ENCODE peak calls at places on chromosomes 12 and 14, in seven cellular contexts. I is heart left ventricle, B is stomach, L is uterus, D is HCT116, N is breast epithelium, P is testis. M is an unnamed sample.

GRCh38 chr14:99754141-99755067 is 38.8 kb upstream of the EML1 start:
- DNase-seq in I (no peak), B (no peak), L (no peak), D (no peak), N (no peak), P (no peak), M (no peak)

GRCh38 chr14:71049435-71050147 is 142.3 kb downstream of the PCNX1 start:
- DNase-seq in I (no peak), B (no peak), L (no peak), D (no peak), N (no peak), P (no peak), M (no peak)

GRCh38 chr12:52256165-52256935 is 18.1 kb upstream of the KRT86 start:
- DNase-seq in I (no peak), B (no peak), L (no peak), D (no peak), N (peak; percentile 46), P (no peak), M (no peak)

GRCh38 chr14:102768223-102769048 is 8.8 kb upstream of the TRAF3 start:
- DNase-seq in I (no peak), B (no peak), L (no peak), D (no peak), N (no peak), P (no peak), M (no peak)

GRCh38 chr12:122423258-122424165 is 1.0 kb upstream of the CLIP1 start:
- DNase-seq in I (no peak), B (no peak), L (no peak), D (peak; percentile 50), N (no peak), P (peak; percentile 22), M (no peak)

GRCh38 chr14:49975286-49975685 is 82.4 kb downstream of the ARF6 start:
- DNase-seq in I (no peak), B (no peak), L (no peak), D (peak; percentile 93), N (no peak), P (peak; percentile 69), M (no peak)

GRCh38 chr14:65069874-65070709 is 32.2 kb downstream of the MAX start:
- DNase-seq in I (no peak), B (peak; percentile 81), L (no peak), D (no peak), N (peak; percentile 62), P (no peak), M (peak; percentile 88)

GRCh38 chr14:55707365-55707804 is 127.4 kb downstream of the KTN1 start:
- DNase-seq in I (no peak), B (no peak), L (no peak), D (no peak), N (no peak), P (no peak), M (no peak)

GRCh38 chr12:27999521-27999920 is 27.0 kb upstream of the PTHLH start:
- DNase-seq in I (no peak), B (no peak), L (no peak), D (no peak), N (no peak), P (no peak), M (no peak)

GRCh38 chr14:50303744-50304471 is 8.1 kb downstream of the L2HGDH start:
- DNase-seq in I (peak; percentile 25), B (peak; percentile 73), L (no peak), D (no peak), N (no peak), P (no peak), M (peak; percentile 67)

GRCh38 chr12:48815281-48816110 is 2.8 kb upstream of the CACNB3 start:
- DNase-seq in I (peak; percentile 79), B (peak; percentile 84), L (peak; percentile 80), D (peak; percentile 49), N (peak; percentile 80), P (peak; percentile 86), M (peak; percentile 76)

GRCh38 chr12:13702401-13702800 is 279.0 kb downstream of the GRIN2B start:
- DNase-seq in I (no peak), B (no peak), L (no peak), D (no peak), N (no peak), P (no peak), M (no peak)

GRCh38 chr14:22994762-22995275 is 12.5 kb upstream of the AJUBA start:
- DNase-seq in I (no peak), B (no peak), L (no peak), D (no peak), N (no peak), P (peak; percentile 66), M (no peak)

GRCh38 chr12:113096675-113097461 is 38.7 kb downstream of the RASAL1 start:
- DNase-seq in I (no peak), B (no peak), L (no peak), D (no peak), N (no peak), P (no peak), M (no peak)

GRCh38 chr14:51865953-51866747 is 5.7 kb downstream of the GNG2 start:
- DNase-seq in I (no peak), B (no peak), L (no peak), D (no peak), N (no peak), P (no peak), M (no peak)

DNA sequence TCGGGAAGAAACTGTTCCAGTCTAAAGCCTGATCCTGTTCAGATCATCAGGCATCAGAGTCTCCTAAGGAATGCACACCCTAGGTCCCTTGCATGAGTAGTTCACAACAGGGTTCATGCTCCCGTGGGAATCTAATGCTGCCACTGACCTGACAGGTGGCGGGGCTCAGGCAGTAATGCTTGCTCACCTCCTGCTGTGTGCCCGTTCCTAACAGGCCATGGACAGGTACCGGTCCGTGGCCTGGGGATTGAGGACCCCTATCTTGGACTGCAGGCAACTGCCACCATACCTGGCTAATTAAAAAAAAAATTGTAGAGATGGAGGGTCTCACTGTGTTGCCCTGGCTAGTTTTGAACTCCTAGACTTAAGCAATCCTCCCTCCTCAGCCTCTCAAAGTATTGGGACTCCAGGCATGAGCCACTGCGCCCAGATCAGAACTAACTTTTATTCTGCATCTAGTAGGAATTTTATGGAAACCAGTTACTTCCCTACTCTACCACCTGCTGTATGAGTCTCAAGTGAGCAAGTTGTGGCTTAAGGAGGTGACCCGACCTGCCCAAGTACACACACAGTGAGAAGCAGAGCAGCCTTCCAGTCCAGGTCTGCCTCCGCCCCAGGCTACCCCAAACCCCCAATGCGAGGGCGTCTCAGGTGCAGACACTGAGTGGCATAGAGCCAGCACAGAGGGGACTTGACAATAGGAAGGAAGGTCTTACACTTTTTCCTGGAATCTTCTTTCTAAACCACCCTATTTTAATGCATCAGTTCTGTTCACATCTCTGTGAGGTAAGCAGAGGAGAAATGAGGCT is 2.5 kb upstream of the PAPLN start:
- DNase-seq in I (no peak), B (no peak), L (no peak), D (no peak), N (no peak), P (no peak), M (no peak)
- H3K4me3 ChIP-seq in I (no peak overlapping the region), B (no peak overlapping the region), L (no peak overlapping the region), D (no peak overlapping the region), N (no peak overlapping the region), P (no peak overlapping the region), M (no peak overlapping the region)

DNA sequence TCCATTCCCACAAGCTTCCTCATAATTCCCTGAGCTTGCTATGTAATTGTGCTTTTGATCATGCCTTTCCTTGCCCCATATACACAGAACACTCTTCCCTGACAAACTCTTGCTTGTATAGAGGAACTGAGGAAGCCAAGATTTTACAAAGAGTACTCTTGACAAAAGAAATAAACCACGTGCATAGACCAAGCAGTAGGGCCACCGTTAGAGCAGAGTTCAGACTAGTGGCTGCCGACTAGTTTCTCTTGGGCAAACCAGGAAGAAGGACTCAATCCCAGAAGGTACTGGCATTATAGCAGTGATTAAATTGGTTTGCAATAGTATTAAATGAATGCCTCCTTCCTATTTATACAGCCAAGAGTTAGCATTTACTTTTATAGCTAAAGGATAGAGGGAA is 146.1 kb downstream of the RAD51B start:
- DNase-seq in I (no peak), B (no peak), L (no peak), D (no peak), N (no peak), P (no peak), M (no peak)
- TF ChIP-seq POLR2A in I (no peak), B (no peak), L (no peak), D (no peak), N (no peak), P (no peak), M (no peak)

GRCh38 chr12:54040148-54040494 is 7.3 kb downstream of the HOXC5 start:
- DNase-seq in I (no peak), B (no peak), L (no peak), D (no peak), N (no peak), P (peak; percentile 72), M (no peak)

GRCh38 chr12:54038260-54038759 is 5.5 kb downstream of the HOXC5 start:
- DNase-seq in I (no peak), B (no peak), L (no peak), D (no peak), N (no peak), P (no peak), M (no peak)

GRCh38 chr12:54039417-54040147 is 6.7 kb downstream of the HOXC5 start:
- DNase-seq in I (no peak), B (no peak), L (no peak), D (no peak), N (no peak), P (peak; percentile 69), M (no peak)

GRCh38 chr12:54037360-54038259 is 4.8 kb downstream of the HOXC5 start:
- DNase-seq in I (no peak), B (no peak), L (no peak), D (no peak), N (no peak), P (no peak), M (no peak)

GRCh38 chr12:54038760-54039414 is 6.0 kb downstream of the HOXC5 start:
- DNase-seq in I (no peak), B (peak; percentile 76), L (no peak), D (no peak), N (peak; percentile 77), P (no peak), M (peak; percentile 76)
- H3K4me3 ChIP-seq in I (no peak overlapping the region), B (no peak overlapping the region), L (no peak overlapping the region), D (no peak overlapping the region), N (peak overlapping the region; percentile 25), P (no peak overlapping the region), M (no peak overlapping the region)

GRCh38 chr12:116975779-116976393 is 65.1 kb downstream of the FBXW8 start:
- DNase-seq in I (no peak), B (no peak), L (no peak), D (no peak), N (no peak), P (no peak), M (no peak)

GRCh38 chr12:116980083-116980482 is 69.3 kb downstream of the FBXW8 start:
- DNase-seq in I (no peak), B (no peak), L (no peak), D (no peak), N (no peak), P (no peak), M (no peak)

GRCh38 chr12:116982721-116983502 is 72.2 kb downstream of the FBXW8 start:
- DNase-seq in I (no peak), B (no peak), L (no peak), D (no peak), N (no peak), P (no peak), M (no peak)

GRCh38 chr12:116977465-116978380 is 67.0 kb downstream of the FBXW8 start:
- DNase-seq in I (no peak), B (no peak), L (no peak), D (no peak), N (no peak), P (no peak), M (no peak)

DNA sequence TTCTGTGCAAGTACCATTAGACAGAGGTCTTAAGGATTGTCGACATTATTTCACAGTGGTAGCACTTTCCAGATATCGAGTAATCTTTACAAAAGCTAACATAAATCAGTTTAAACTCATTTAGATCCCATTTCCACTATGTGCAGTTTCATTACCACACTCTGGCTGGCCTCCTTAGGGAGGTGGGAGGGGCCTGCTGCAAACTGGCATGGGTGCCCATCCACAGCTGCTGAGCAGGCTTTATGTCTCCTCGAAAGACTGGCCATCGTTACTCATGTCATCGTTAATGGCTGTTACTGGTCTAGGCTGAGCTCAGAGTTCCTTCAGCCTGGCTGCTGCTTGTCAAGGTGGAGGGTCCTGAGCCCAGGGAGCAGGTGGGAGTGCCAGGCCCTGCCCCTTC is 68.4 kb downstream of the FBXW8 start:
- DNase-seq in I (no peak), B (no peak), L (no peak), D (no peak), N (no peak), P (no peak), M (no peak)
- TF ChIP-seq POLR2A in I (no peak), B (no peak), L (no peak), D (no peak), N (no peak), P (no peak), M (no peak)

M was measured in body of pancreas.